ENCODE peak calls at places on chromosome 5, in eight cellular contexts. S is lung microvascular endothelial cell; W is midbrain; X is heart right ventricle; L is stimulated activated CD4-positive, alpha-beta T cell treated with anti-CD3 and anti-CD28 coated beads, Interleukin-15, amount 100 ng/mL, for 48 hours; M is fibroblast of lung; I is NCI-H2081; N is upper lobe of right lung. Z is an unnamed sample.

GRCh38 chr5:35902032-35902681 is 36.3 kb downstream of the CAPSL start:
- DNase-seq in S (no peak), I (no peak), M (no peak), X (no peak), L (no peak), W (no peak), N (no peak), Z (no peak)

GRCh38 chr5:155953335-155953734 is 373.6 kb upstream of the SGCD start:
- DNase-seq in M (peak; percentile 20), S (no peak), X (no peak), N (no peak), L (no peak), W (no peak), I (no peak), Z (no peak)

GRCh38 chr5:171549259-171549658 is 129.8 kb downstream of the FGF18 start:
- DNase-seq in L (no peak), S (no peak), X (no peak), M (no peak), W (no peak), N (no peak), I (no peak), Z (no peak)

GRCh38 chr5:23139338-23140171 is 286.4 kb upstream of the CDH12 start:
- DNase-seq in S (peak; percentile 0), X (no peak), W (peak; percentile 1), N (no peak), I (peak; percentile 67), L (no peak), M (no peak), Z (no peak)

GRCh38 chr5:95261369-95262175 is 23.3 kb downstream of the MCTP1 start:
- DNase-seq in M (peak; percentile 18), N (no peak), W (no peak), S (peak; percentile 58), I (no peak), X (no peak), L (no peak), Z (no peak)

GRCh38 chr5:34627794-34628193 is 28.3 kb upstream of the RAI14 start:
- DNase-seq in S (peak; percentile 94), N (no peak), M (peak; percentile 95), L (no peak), W (no peak), X (no peak), I (no peak), Z (no peak)

GRCh38 chr5:168114444-168115017 is 176.9 kb upstream of the WWC1 start:
- DNase-seq in M (peak; percentile 40), X (peak; percentile 21), L (peak; percentile 9), I (peak; percentile 65), W (no peak), S (peak; percentile 13), N (peak; percentile 73), Z (no peak)

GRCh38 chr5:116479776-116480675 is 94.6 kb downstream of the SEMA6A start:
- DNase-seq in S (no peak), M (peak; percentile 15), N (no peak), I (no peak), W (no peak), X (no peak), L (no peak), Z (no peak)

GRCh38 chr5:74541381-74541781 is 99.1 kb downstream of the ENC1 start:
- DNase-seq in I (no peak), M (peak; percentile 55), L (no peak), S (peak; percentile 27), W (no peak), X (no peak), N (no peak), Z (no peak)

GRCh38 chr5:2278825-2279224 is 396.1 kb upstream of the IRX4 start:
- DNase-seq in W (no peak), N (peak; percentile 25), S (no peak), L (no peak), M (no peak), X (no peak), I (no peak), Z (peak; percentile 54)

GRCh38 chr5:158451203-158451982 is 592.4 kb upstream of the CLINT1 start:
- DNase-seq in S (no peak), M (peak; percentile 81), L (no peak), I (peak; percentile 14), X (no peak), W (no peak), N (no peak), Z (peak; percentile 83)

GRCh38 chr5:149113669-149114068 is 27.6 kb upstream of the ABLIM3 start:
- DNase-seq in I (no peak), L (no peak), M (peak; percentile 63), N (no peak), S (no peak), X (no peak), W (no peak), Z (no peak)

GRCh38 chr5:9192286-9192685 is 353.6 kb downstream of the SEMA5A start:
- DNase-seq in I (peak; percentile 28), X (no peak), M (no peak), L (no peak), W (peak; percentile 38), S (peak; percentile 7), N (no peak), Z (no peak)

GRCh38 chr5:171520300-171521170 is 101.1 kb downstream of the FGF18 start:
- DNase-seq in N (no peak), W (no peak), S (peak; percentile 7), I (no peak), M (peak; percentile 68), L (no peak), X (peak; percentile 30), Z (no peak)

GRCh38 chr5:9455826-9456434 is 89.9 kb downstream of the SEMA5A start:
- DNase-seq in M (peak; percentile 35), S (no peak), I (no peak), W (no peak), X (no peak), L (no peak), N (no peak), Z (no peak)

GRCh38 chr5:171397599-171397998 is 9.9 kb downstream of the NPM1 start:
- DNase-seq in L (no peak), W (no peak), N (no peak), S (no peak), X (no peak), M (no peak), I (no peak), Z (no peak)

GRCh38 chr5:945691-946541 is 53.2 kb downstream of the TRIP13 start:
- DNase-seq in M (no peak), S (peak; percentile 48), X (no peak), L (no peak), I (peak; percentile 81), N (peak; percentile 53), W (no peak), Z (peak; percentile 76)

GRCh38 chr5:20972419-20972925 is 984.5 kb upstream of the CDH18 start:
- DNase-seq in L (no peak), N (peak; percentile 67), I (peak; percentile 66), W (peak; percentile 52), M (peak; percentile 57), X (peak; percentile 29), S (peak; percentile 76), Z (no peak)

GRCh38 chr5:83964235-83964634 is 243.6 kb upstream of the HAPLN1 start:
- DNase-seq in L (no peak), N (no peak), S (no peak), X (no peak), I (no peak), W (no peak), M (peak; percentile 15), Z (no peak)

GRCh38 chr5:141680751-141681201 is 1.3 kb downstream of the ARAP3 start:
- DNase-seq in I (no peak), M (peak; percentile 56), X (peak; percentile 68), N (no peak), L (no peak), S (peak; percentile 99), W (no peak), Z (no peak)

GRCh38 chr5:21164425-21164824 is 1176.4 kb upstream of the CDH18 start:
- DNase-seq in S (no peak), X (no peak), W (no peak), M (no peak), N (no peak), I (no peak), L (no peak), Z (no peak)

GRCh38 chr5:14066326-14066725 is 76.8 kb upstream of the TRIO start:
- DNase-seq in W (no peak), M (no peak), X (no peak), L (no peak), N (no peak), S (no peak), I (no peak), Z (no peak)

GRCh38 chr5:92945630-92946097 is 635.4 kb downstream of the NR2F1-AS1 start:
- DNase-seq in X (no peak), M (peak; percentile 85), W (no peak), L (no peak), I (no peak), S (peak; percentile 16), N (no peak), Z (no peak)

GRCh38 chr5:52734557-52734956 is 53.2 kb upstream of the ITGA1 start:
- DNase-seq in W (no peak), I (no peak), S (no peak), N (no peak), X (no peak), L (no peak), M (no peak), Z (no peak)

GRCh38 chr5:163397368-163397767 is 40.0 kb upstream of the CCNG1 start:
- DNase-seq in W (no peak), S (peak; percentile 27), N (no peak), M (no peak), I (no peak), L (no peak), X (no peak), Z (no peak)

GRCh38 chr5:120605325-120606079 is 141.4 kb downstream of the PRR16 start:
- DNase-seq in L (no peak), I (no peak), N (no peak), X (no peak), M (peak; percentile 50), S (no peak), W (no peak), Z (no peak)

GRCh38 chr5:172007153-172007794 is 836 bp upstream of the FBXW11 start:
- DNase-seq in S (no peak), M (no peak), W (peak; percentile 59), X (no peak), I (peak; percentile 23), N (no peak), L (no peak), Z (no peak)